ENCODE peak calls at places on chromosomes 4 and X, in four cellular contexts. One of them, this sample, is unnamed.

GRCh38 chr4:72846280-72847111 is 223.0 kb downstream of the COX18 start:
- DNase-seq in H9: peak
- DNase-seq in IMR-90: no peak
- DNase-seq in H1: peak
- DNase-seq in this sample: peak

GRCh38 chr4:142402925-142403324 is 443.2 kb downstream of the INPP4B start:
- DNase-seq in H9: no peak
- DNase-seq in IMR-90: peak
- DNase-seq in H1: no peak
- DNase-seq in this sample: no peak

GRCh38 chr4:80015407-80016189 is 57.4 kb downstream of the ANTXR2 start:
- DNase-seq in H9: no peak
- DNase-seq in IMR-90: no peak
- DNase-seq in H1: no peak
- DNase-seq in this sample: no peak

GRCh38 chrX:72121381-72121780 is 10.3 kb downstream of the RTL5 start:
- DNase-seq in H9: no peak
- DNase-seq in IMR-90: peak
- DNase-seq in H1: no peak
- DNase-seq in this sample: no peak

GRCh38 chr4:172850838-172851237 is 317.8 kb upstream of the GALNT7 start:
- DNase-seq in H9: no peak
- DNase-seq in IMR-90: peak
- DNase-seq in H1: no peak
- DNase-seq in this sample: no peak

GRCh38 chr4:122826596-122827257 is at the start of gene FGF2:
- DNase-seq in H9: peak
- DNase-seq in IMR-90: peak
- DNase-seq in H1: peak
- DNase-seq in this sample: peak

GRCh38 chrX:5051831-5052491 is 1176.7 kb downstream of the NLGN4X start:
- DNase-seq in H9: no peak
- DNase-seq in IMR-90: no peak
- DNase-seq in H1: no peak
- DNase-seq in this sample: peak

GRCh38 chr4:52950226-52950625 is 88.1 kb downstream of the RASL11B start:
- DNase-seq in H9: no peak
- DNase-seq in IMR-90: no peak
- DNase-seq in H1: peak
- DNase-seq in this sample: peak

GRCh38 chr4:602559-602942 is 22.8 kb upstream of the PDE6B start:
- DNase-seq in H9: peak
- DNase-seq in IMR-90: no peak
- DNase-seq in H1: peak
- DNase-seq in this sample: peak

GRCh38 chr4:168498259-168498658 is 1.4 kb downstream of the PALLD start:
- DNase-seq in H9: no peak
- DNase-seq in IMR-90: peak
- DNase-seq in H1: no peak
- DNase-seq in this sample: no peak

GRCh38 chr4:18691431-18692200 is 670.1 kb upstream of the LCORL start:
- DNase-seq in H9: peak
- DNase-seq in IMR-90: no peak
- DNase-seq in H1: peak
- DNase-seq in this sample: peak

GRCh38 chr4:93764647-93765246 is 63.8 kb upstream of the ATOH1 start:
- DNase-seq in H9: no peak
- DNase-seq in IMR-90: peak
- DNase-seq in H1: no peak
- DNase-seq in this sample: peak

GRCh38 chrX:116272881-116273280 is 102.3 kb downstream of the AGTR2 start:
- DNase-seq in H9: no peak
- DNase-seq in IMR-90: no peak
- DNase-seq in H1: no peak
- DNase-seq in this sample: no peak

GRCh38 chr4:177190995-177191568 is 118.6 kb upstream of the NEIL3 start:
- DNase-seq in H9: no peak
- DNase-seq in IMR-90: peak
- DNase-seq in H1: no peak
- DNase-seq in this sample: peak

GRCh38 chrX:103918050-103918449 is 44.4 kb upstream of the TMSB15B start:
- DNase-seq in H9: peak
- DNase-seq in IMR-90: peak
- DNase-seq in H1: no peak
- DNase-seq in this sample: peak

GRCh38 chrX:108268434-108269080 is 169.7 kb downstream of the COL4A6 start:
- DNase-seq in H9: no peak
- DNase-seq in IMR-90: no peak
- DNase-seq in H1: no peak
- DNase-seq in this sample: no peak

GRCh38 chr4:113738251-113738650 is 23.3 kb downstream of the CAMK2D start:
- DNase-seq in H9: no peak
- DNase-seq in IMR-90: peak
- DNase-seq in H1: no peak
- DNase-seq in this sample: no peak

GRCh38 chr4:74950200-74950599 is 17.3 kb downstream of the PARM1 start:
- DNase-seq in H9: no peak
- DNase-seq in IMR-90: no peak
- DNase-seq in H1: no peak
- DNase-seq in this sample: no peak

GRCh38 chr4:38177792-38178665 is 217.8 kb downstream of the PTTG2 start:
- DNase-seq in H9: no peak
- DNase-seq in IMR-90: no peak
- DNase-seq in H1: no peak
- DNase-seq in this sample: no peak

GRCh38 chr4:188603646-188604045 is 464.4 kb downstream of the TRIML1 start:
- DNase-seq in H9: no peak
- DNase-seq in IMR-90: peak
- DNase-seq in H1: no peak
- DNase-seq in this sample: no peak

GRCh38 chr4:25092139-25092538 is 61.4 kb upstream of the LGI2 start:
- DNase-seq in H9: no peak
- DNase-seq in IMR-90: no peak
- DNase-seq in H1: no peak
- DNase-seq in this sample: peak

GRCh38 chr4:8273450-8273849 is 3.9 kb downstream of the HTRA3 start:
- DNase-seq in H9: no peak
- DNase-seq in IMR-90: no peak
- DNase-seq in H1: no peak
- DNase-seq in this sample: no peak

GRCh38 chr4:68176500-68176899 is 46.8 kb upstream of the TMPRSS11F start:
- DNase-seq in H9: no peak
- DNase-seq in IMR-90: no peak
- DNase-seq in H1: no peak
- DNase-seq in this sample: peak

GRCh38 chr4:119211856-119212250 is 660 bp upstream of the USP53 start:
- DNase-seq in H9: no peak
- DNase-seq in IMR-90: no peak
- DNase-seq in H1: peak
- DNase-seq in this sample: peak

GRCh38 chr4:152968806-152969394 is 32.8 kb downstream of the FHDC1 start:
- DNase-seq in H9: no peak
- DNase-seq in IMR-90: peak
- DNase-seq in H1: no peak
- DNase-seq in this sample: no peak

GRCh38 chrX:149497626-149498025 is 7.5 kb downstream of the IDS start:
- DNase-seq in H9: no peak
- DNase-seq in IMR-90: peak
- DNase-seq in H1: no peak
- DNase-seq in this sample: no peak

GRCh38 chr4:125316391-125316780 is 1.6 kb downstream of the FAT4 start:
- DNase-seq in H9: peak
- DNase-seq in IMR-90: no peak
- DNase-seq in H1: no peak
- DNase-seq in this sample: no peak

GRCh38 chr4:94828882-94829281 is 71.1 kb downstream of the BMPR1B start:
- DNase-seq in H9: no peak
- DNase-seq in IMR-90: no peak
- DNase-seq in H1: no peak
- DNase-seq in this sample: no peak

DNA sequence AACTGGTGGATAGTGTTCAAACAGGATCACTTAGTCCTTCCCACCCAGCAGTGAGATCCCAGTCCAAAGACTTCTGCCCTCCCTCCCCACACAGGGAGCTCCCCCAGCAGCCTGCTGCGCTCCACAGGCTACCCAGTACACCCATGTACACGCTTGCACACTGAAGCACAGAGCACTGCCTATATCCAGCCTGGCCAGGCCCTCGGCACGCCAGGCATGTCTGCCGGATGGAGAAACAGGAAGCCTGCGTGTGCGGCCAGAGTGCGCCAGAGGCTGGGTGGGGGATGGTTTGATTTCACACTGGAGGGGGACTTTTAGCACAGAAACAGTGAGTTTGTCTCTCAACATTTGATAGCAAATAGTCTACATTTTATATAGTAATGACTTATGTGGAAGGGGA is 833.5 kb upstream of the IGFBP7 start:
- DNase-seq in H9: no peak
- DNase-seq in IMR-90: no peak
- DNase-seq in H1: no peak
- DNase-seq in this sample: no peak
- H4K5ac ChIP-seq in H9: no peak
- H4K5ac ChIP-seq in IMR-90: no peak
- H4K5ac ChIP-seq in H1: no peak
- H4K5ac ChIP-seq in this sample: no peak

DNA sequence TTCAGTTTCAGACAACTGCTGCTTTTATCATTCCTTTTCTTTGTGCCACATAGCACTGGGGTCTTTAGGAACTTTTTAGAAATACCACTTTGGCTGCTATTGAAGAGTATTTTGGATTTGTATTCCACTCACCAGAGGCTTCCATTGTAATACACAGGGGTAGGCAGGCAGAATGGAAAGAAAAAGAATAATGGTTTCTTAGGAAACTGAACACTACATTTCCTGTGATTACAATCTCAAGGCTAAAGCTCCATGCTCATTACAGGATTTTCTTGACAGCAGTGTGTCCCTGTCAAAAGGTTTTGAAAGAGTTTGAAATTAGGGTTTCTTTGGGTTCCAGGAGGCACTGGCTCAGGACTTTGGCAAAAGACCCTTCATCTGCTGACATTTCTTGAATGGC is 74.9 kb upstream of the STIM2 start:
- DNase-seq in H9: no peak
- DNase-seq in IMR-90: no peak
- DNase-seq in H1: no peak
- DNase-seq in this sample: no peak
- H4K5ac ChIP-seq in H9: no peak
- H4K5ac ChIP-seq in IMR-90: no peak
- H4K5ac ChIP-seq in H1: no peak
- H4K5ac ChIP-seq in this sample: no peak

GRCh38 chr4:6369511-6369910 is 99.9 kb downstream of the WFS1 start:
- DNase-seq in H9: no peak
- DNase-seq in IMR-90: no peak
- DNase-seq in H1: no peak
- DNase-seq in this sample: no peak
- H4K5ac ChIP-seq in H9: no peak
- H4K5ac ChIP-seq in IMR-90: no peak
- H4K5ac ChIP-seq in H1: no peak
- H4K5ac ChIP-seq in this sample: no peak

GRCh38 chr4:34972189-34972588 is 1272.1 kb downstream of the ARAP2 start:
- DNase-seq in H9: no peak
- DNase-seq in IMR-90: no peak
- DNase-seq in H1: no peak
- DNase-seq in this sample: no peak
- H4K5ac ChIP-seq in H9: no peak
- H4K5ac ChIP-seq in IMR-90: no peak
- H4K5ac ChIP-seq in H1: no peak
- H4K5ac ChIP-seq in this sample: no peak

This sample was measured in mesendoderm.